ENCODE peak calls at places on chromosomes 7 and 10, in eight cellular contexts. Z is RWPE1; W is myocyte; C is K562; Y is breast epithelium; G is activated effector memory CD4-positive, alpha-beta T cell treated with Interleukin-2 at 50 U/mL for 16 hours; J is effector CD4-positive, alpha-beta T cell; X is WTC11. K is an unnamed sample.

GRCh38 chr7:86925221-86925620 is 134.2 kb downstream of the ELAPOR2 start:
- DNase-seq in Y (no peak), J (no peak), G (no peak), Z (no peak), X (no peak), C (no peak), W (no peak), K (no peak)

GRCh38 chr10:71312220-71312619 is 6.8 kb upstream of the SLC29A3 start:
- DNase-seq in Y (no peak), C (no peak), Z (no peak), G (no peak), W (peak), X (no peak), J (no peak), K (no peak)

GRCh38 chr10:33145451-33146188 is 187.6 kb upstream of the ITGB1 start:
- DNase-seq in C (no peak), W (no peak), G (no peak), X (no peak), J (no peak), Y (no peak), Z (no peak), K (no peak)

GRCh38 chr10:95330966-95331453 is 40.2 kb upstream of the PDLIM1 start:
- DNase-seq in X (no peak), Z (no peak), G (no peak), W (no peak), J (no peak), C (no peak), Y (no peak), K (no peak)

GRCh38 chr7:47458057-47458456 is 123.9 kb downstream of the TNS3 start:
- DNase-seq in W (peak), X (no peak), Z (peak), J (no peak), C (no peak), Y (no peak), G (no peak), K (no peak)

GRCh38 chr10:670038-670437 is 19.4 kb downstream of the DIP2C start:
- DNase-seq in Y (no peak), G (no peak), J (no peak), C (no peak), X (no peak), W (no peak), Z (no peak), K (no peak)

GRCh38 chr10:124827474-124827873 is 25.9 kb downstream of the ABRAXAS2 start:
- DNase-seq in Y (no peak), Z (peak), X (no peak), C (peak), J (no peak), W (peak), G (no peak), K (no peak)

GRCh38 chr10:122864901-122865300 is 14.5 kb downstream of the FAM24B start:
- DNase-seq in G (no peak), X (no peak), J (no peak), Z (peak), Y (no peak), C (no peak), W (no peak), K (no peak)

GRCh38 chr10:124710266-124710881 is 33.8 kb downstream of the FAM53B start:
- DNase-seq in J (no peak), Y (no peak), X (no peak), W (no peak), Z (no peak), C (no peak), G (no peak), K (no peak)

K was measured in T-helper 22 cell.